ENCODE peak calls at places on chromosomes 5 and 9, in four cellular contexts. O is aorta, V is IMR-90, P is OCI-LY7. U is an unnamed sample.

GRCh38 chr5:147935032-147935431 is 28.7 kb upstream of the C5orf46 start:
- DNase-seq in O (no peak), P (peak; percentile 4), V (peak; percentile 62), U (no peak)

GRCh38 chr9:131651599-131651998 is 88.3 kb downstream of the RAPGEF1 start:
- DNase-seq in P (no peak), O (no peak), V (peak; percentile 69), U (no peak)

GRCh38 chr9:21968331-21969010 is 25.7 kb downstream of the CDKN2A start:
- DNase-seq in V (no peak), P (no peak), O (no peak), U (no peak)

GRCh38 chr5:12488161-12488560 is 583.9 kb upstream of the CTNND2 start:
- DNase-seq in O (no peak), P (no peak), V (no peak), U (no peak)

GRCh38 chr5:61051267-61051666 is 106.3 kb downstream of the NDUFAF2 start:
- DNase-seq in O (no peak), V (peak; percentile 73), P (no peak), U (no peak)

GRCh38 chr5:150376799-150377771 is 19.6 kb downstream of the TCOF1 start:
- DNase-seq in V (peak; percentile 84), P (no peak), O (no peak), U (no peak)

GRCh38 chr5:139687656-139688055 is 39.5 kb downstream of the CXXC5 start:
- DNase-seq in P (no peak), V (no peak), O (no peak), U (no peak)

GRCh38 chr9:130847306-130848217 is 12.5 kb downstream of the ABL1 start:
- DNase-seq in V (peak; percentile 100), P (no peak), O (peak; percentile 83), U (peak; percentile 99)

GRCh38 chr5:56450766-56451165 is 217.6 kb upstream of the ANKRD55 start:
- DNase-seq in O (no peak), V (no peak), P (no peak), U (no peak)

GRCh38 chr9:127130661-127131538 is 8.5 kb upstream of the ANGPTL2 start:
- DNase-seq in V (peak; percentile 97), P (no peak), O (no peak), U (peak; percentile 82)

GRCh38 chr9:122036988-122037387 is 56.1 kb downstream of the TTLL11 start:
- DNase-seq in V (peak; percentile 68), P (no peak), O (no peak), U (no peak)

GRCh38 chr5:39395521-39395920 is 29.3 kb downstream of the DAB2 start:
- DNase-seq in V (peak; percentile 46), O (no peak), P (no peak), U (no peak)

GRCh38 chr5:133385346-133385745 is 227.0 kb downstream of the FSTL4 start:
- DNase-seq in P (no peak), O (peak; percentile 28), V (no peak), U (no peak)

GRCh38 chr9:132755096-132755495 is 84.8 kb downstream of the GTF3C4 start:
- DNase-seq in P (no peak), V (no peak), O (no peak), U (no peak)

GRCh38 chr9:37929441-37929895 is 25.5 kb upstream of the SLC25A51 start:
- DNase-seq in O (no peak), V (peak; percentile 66), P (no peak), U (no peak)

GRCh38 chr5:52262844-52263243 is 524.9 kb upstream of the ITGA1 start:
- DNase-seq in O (no peak), V (no peak), P (no peak), U (no peak)

GRCh38 chr9:8835291-8835690 is 1035.7 kb upstream of the DMAC1 start:
- DNase-seq in O (no peak), P (no peak), V (no peak), U (no peak)

GRCh38 chr9:18996191-18996590 is 36.8 kb downstream of the SAXO1 start:
- DNase-seq in P (no peak), O (no peak), V (no peak), U (no peak)

GRCh38 chr5:103066346-103066745 is 53.6 kb downstream of the GIN1 start:
- DNase-seq in P (no peak), V (no peak), O (no peak), U (no peak)

GRCh38 chr9:126591922-126592321 is 21.8 kb upstream of the LMX1B start:
- DNase-seq in P (no peak), V (no peak), O (no peak), U (no peak)

GRCh38 chr9:82382887-82383616 is 394.5 kb downstream of the SPATA31D1 start:
- DNase-seq in V (no peak), O (no peak), P (no peak), U (no peak)

GRCh38 chr9:124309665-124310064 is 51.9 kb downstream of the NEK6 start:
- DNase-seq in V (peak; percentile 99), P (no peak), O (peak; percentile 88), U (peak; percentile 85)

GRCh38 chr5:181271081-181271480 is 10.1 kb upstream of the TRIM52 start:
- DNase-seq in P (no peak), O (no peak), V (no peak), U (no peak)

GRCh38 chr5:62640437-62640836 is 61.8 kb downstream of the LRRC70 start:
- DNase-seq in P (no peak), V (no peak), O (no peak), U (no peak)

GRCh38 chr5:168943485-168943884 is 357.5 kb downstream of the SLIT3 start:
- DNase-seq in O (no peak), P (no peak), V (no peak), U (no peak)

GRCh38 chr9:8817335-8817734 is 1017.8 kb upstream of the DMAC1 start:
- DNase-seq in V (no peak), O (no peak), P (no peak), U (no peak)

GRCh38 chr5:173472164-173472563 is 143.9 kb upstream of the STC2 start:
- DNase-seq in P (no peak), O (peak; percentile 75), V (peak; percentile 99), U (peak; percentile 86)

GRCh38 chr5:16134204-16134603 is 45.4 kb downstream of the MARCHF11 start:
- DNase-seq in V (no peak), P (no peak), O (no peak), U (no peak)

GRCh38 chr9:110443146-110443877 is 105.6 kb upstream of the TXNDC8 start:
- DNase-seq in P (no peak), O (no peak), V (peak; percentile 84), U (peak; percentile 37)

DNA sequence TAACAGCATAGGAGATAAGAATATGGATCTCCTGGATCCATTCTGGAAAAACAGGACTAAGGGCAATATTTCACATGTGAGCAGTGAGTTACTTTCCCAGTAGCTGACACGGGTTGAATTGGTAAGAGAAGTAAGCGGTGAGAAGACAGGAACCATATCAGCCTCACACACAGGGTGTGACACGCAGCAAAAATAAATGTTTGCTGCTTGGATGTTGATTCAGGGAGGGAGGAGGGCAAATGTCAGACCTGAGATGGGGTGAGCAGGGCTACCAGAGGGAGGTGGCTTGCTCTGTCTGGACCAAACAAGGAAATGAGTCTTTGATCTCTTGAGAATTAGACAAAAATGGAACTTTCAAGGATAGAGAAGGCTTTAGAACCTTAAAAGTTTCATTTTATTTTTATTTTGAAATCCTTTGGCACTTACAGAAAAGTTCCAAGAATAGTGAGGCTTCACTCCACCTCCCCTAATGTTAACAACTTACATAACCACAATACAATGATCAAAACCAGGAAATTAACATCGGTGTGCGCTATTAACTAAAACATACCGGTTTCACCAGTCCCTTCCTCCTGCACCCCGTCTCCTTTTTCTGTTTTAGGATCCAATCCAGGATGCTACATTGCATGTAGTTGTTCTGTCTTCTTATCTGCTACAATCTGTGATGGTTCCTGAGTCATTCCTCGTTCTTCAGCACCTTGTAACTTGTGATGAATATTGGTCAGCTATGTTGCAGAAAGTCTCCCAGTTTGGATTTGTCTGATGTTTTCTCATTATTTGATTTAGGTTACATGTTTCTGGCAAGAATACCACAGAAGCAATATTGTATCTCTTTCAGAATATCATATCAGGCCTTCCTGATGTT is 20.5 kb upstream of the ARHGEF28 start:
- DNase-seq in P (no peak), O (no peak), V (peak; percentile 42), U (no peak)
- H3K4me3 ChIP-seq in P (no peak overlapping the region), O (no peak overlapping the region), V (no peak overlapping the region), U (no peak overlapping the region)

GRCh38 chr9:106834888-106835287 is 28.1 kb upstream of the ZNF462 start:
- DNase-seq in V (no peak), O (no peak), P (no peak), U (no peak)

GRCh38 chr9:106829666-106830408 is 33.1 kb upstream of the ZNF462 start:
- DNase-seq in O (no peak), P (no peak), V (no peak), U (no peak)

GRCh38 chr9:106828965-106829364 is 34.0 kb upstream of the ZNF462 start:
- DNase-seq in O (no peak), V (no peak), P (no peak), U (no peak)

GRCh38 chr9:106828082-106828481 is 34.9 kb upstream of the ZNF462 start:
- DNase-seq in P (no peak), O (no peak), V (no peak), U (no peak)

DNA sequence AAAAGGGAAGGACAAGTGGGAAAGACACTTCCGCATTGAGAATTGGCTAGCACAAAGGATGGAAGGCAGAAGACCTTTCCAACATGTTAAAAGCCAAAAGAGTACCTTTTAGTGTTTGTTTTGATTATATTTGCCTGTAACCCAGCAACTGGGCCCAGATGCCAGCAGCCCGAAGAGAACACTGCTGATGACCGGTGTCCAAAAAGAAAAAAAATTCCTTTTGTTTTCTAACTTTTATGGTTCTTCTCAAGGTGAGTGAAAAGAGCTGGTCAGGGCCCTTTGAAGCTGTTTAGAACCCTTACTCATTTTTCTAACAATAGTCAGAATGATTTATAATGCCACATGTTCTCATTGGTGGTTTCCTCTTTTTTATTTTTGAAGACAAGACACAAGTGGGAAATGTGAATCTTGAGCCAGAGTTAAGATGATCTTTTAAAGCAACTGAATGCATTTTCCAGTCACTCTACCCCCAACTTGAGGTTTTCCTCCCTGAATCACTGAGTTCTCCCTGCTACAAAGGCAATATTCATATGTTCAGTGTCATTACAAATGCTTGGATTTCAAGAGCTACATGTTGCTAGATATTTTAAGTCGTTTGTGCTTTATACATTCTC is 32.3 kb upstream of the ZNF462 start:
- DNase-seq in P (no peak), O (no peak), V (no peak), U (no peak)
- H3K4me3 ChIP-seq in P (no peak overlapping the region), O (no peak overlapping the region), V (no peak overlapping the region), U (no peak overlapping the region)

GRCh38 chr5:154386952-154387629 is 58.7 kb upstream of the SAP30L start:
- DNase-seq in P (no peak), O (no peak), V (no peak), U (no peak)

GRCh38 chr5:154388842-154389241 is 57.0 kb upstream of the SAP30L start:
- DNase-seq in O (no peak), V (no peak), P (no peak), U (no peak)

GRCh38 chr5:154384480-154385235 is 61.1 kb upstream of the SAP30L start:
- DNase-seq in O (no peak), P (peak; percentile 61), V (no peak), U (no peak)

GRCh38 chr5:154380263-154380662 is 65.5 kb upstream of the SAP30L start:
- DNase-seq in V (no peak), P (no peak), O (no peak), U (no peak)

GRCh38 chr5:154385236-154385512 is 60.6 kb upstream of the SAP30L start:
- DNase-seq in V (no peak), O (no peak), P (peak; percentile 4), U (no peak)
- H3K4me3 ChIP-seq in V (no peak overlapping the region), O (no peak overlapping the region), P (no peak overlapping the region), U (no peak overlapping the region)

DNA sequence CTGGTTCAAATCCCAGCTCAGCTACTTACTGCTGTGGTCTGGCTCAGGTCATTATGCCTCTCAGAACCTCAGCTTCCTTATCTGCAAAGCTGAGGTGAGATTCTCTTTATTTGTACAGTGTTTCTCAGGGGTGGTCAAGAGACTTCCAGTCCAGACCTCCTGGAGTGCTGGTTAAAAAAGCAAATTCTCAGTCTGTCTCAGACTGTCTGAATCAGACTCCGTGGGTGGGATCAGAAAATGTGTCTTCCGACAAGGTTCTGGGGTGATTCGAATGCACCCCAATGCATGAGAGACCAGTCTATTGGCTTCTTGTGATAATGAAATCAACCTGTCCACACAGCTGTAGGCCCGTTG is 137.7 kb upstream of the SMIM23 start:
- DNase-seq in V (peak; percentile 17), O (no peak), P (no peak), U (no peak)
- H3K4me3 ChIP-seq in V (no peak overlapping the region), O (no peak overlapping the region), P (no peak overlapping the region), U (no peak overlapping the region)